ENCODE peak calls at places on chromosome 1, in five cellular contexts. B is HEK293T, R is AG09309, K is EH, S is esophagus squamous epithelium. J is an unnamed sample.

GRCh38 chr1:213138892-213139291 is 87.9 kb downstream of the RPS6KC1 start:
- DNase-seq in R (no peak), B (no peak), S (no peak), K (peak), J (no peak)

GRCh38 chr1:218588555-218589172 is 243.5 kb downstream of the TGFB2 start:
- DNase-seq in B (no peak), R (no peak), S (no peak), K (no peak), J (no peak)

GRCh38 chr1:59427155-59427554 is 130.3 kb downstream of the FGGY start:
- DNase-seq in K (peak), B (no peak), S (no peak), R (no peak), J (no peak)

GRCh38 chr1:92211166-92211565 is 6.5 kb upstream of the C1orf146 start:
- DNase-seq in S (no peak), B (no peak), K (peak), R (peak), J (no peak)

GRCh38 chr1:183247066-183247465 is 61.0 kb downstream of the LAMC2 start:
- DNase-seq in S (no peak), K (no peak), B (no peak), R (no peak), J (no peak)

GRCh38 chr1:49351744-49352143 is 575.1 kb upstream of the BEND5 start:
- DNase-seq in R (no peak), B (no peak), K (no peak), S (no peak), J (no peak)

GRCh38 chr1:94676686-94677085 is 135.1 kb upstream of the F3 start:
- DNase-seq in B (no peak), K (no peak), R (no peak), S (no peak), J (no peak)

GRCh38 chr1:23957096-23957495 is 2.5 kb upstream of the PNRC2 start:
- DNase-seq in S (no peak), B (no peak), K (no peak), R (no peak), J (no peak)

GRCh38 chr1:24236170-24237045 is 49.3 kb upstream of the IFNLR1 start:
- DNase-seq in K (peak), B (no peak), S (no peak), R (peak), J (no peak)

GRCh38 chr1:54474500-54475235 is 68.5 kb upstream of the SSBP3 start:
- DNase-seq in B (no peak), S (no peak), R (no peak), K (no peak), J (peak)

GRCh38 chr1:39689635-39690034 is 1.6 kb downstream of the HPCAL4 start:
- DNase-seq in B (no peak), R (no peak), K (no peak), S (no peak), J (no peak)

GRCh38 chr1:204670152-204670927 is 15.2 kb downstream of the LRRN2 start:
- DNase-seq in K (peak), B (no peak), R (peak), S (no peak), J (no peak)

GRCh38 chr1:162627662-162628296 is 4.5 kb upstream of the DDR2 start:
- DNase-seq in K (peak), S (no peak), R (no peak), B (peak), J (no peak)

GRCh38 chr1:44636711-44637589 is 37.3 kb downstream of the TMEM53 start:
- DNase-seq in R (no peak), K (peak), B (no peak), S (no peak), J (no peak)

GRCh38 chr1:236502579-236502971 is 21.2 kb upstream of the LGALS8 start:
- DNase-seq in R (no peak), B (no peak), S (no peak), K (peak), J (no peak)

GRCh38 chr1:210587547-210587946 is 258.8 kb downstream of the HHAT start:
- DNase-seq in S (no peak), B (no peak), R (no peak), K (peak), J (no peak)

GRCh38 chr1:91091812-91092211 is 70.0 kb upstream of the ZNF644 start:
- DNase-seq in S (no peak), B (no peak), R (no peak), K (no peak), J (no peak)

GRCh38 chr1:159916240-159917051 is 8.9 kb downstream of the TAGLN2 start:
- DNase-seq in S (no peak), K (peak), B (peak), R (peak), J (no peak)

GRCh38 chr1:1318131-1318652 is 6.3 kb downstream of the INTS11 start:
- DNase-seq in B (no peak), R (peak), K (peak), S (no peak), J (no peak)

GRCh38 chr1:1179339-1179982 is 5.8 kb downstream of the TTLL10 start:
- DNase-seq in K (no peak), B (no peak), S (no peak), R (no peak), J (no peak)